ENCODE peak calls at places on chromosomes 6 and 20, in six cellular contexts. V is H1, L is K562, O is HCT116, Y is NT2/D1, W is HepG2. C is an unnamed sample.

GRCh38 chr6:32970413-32971244 is 2.2 kb downstream of the BRD2 start:
- DNase-seq in V (no peak), L (peak), O (peak), Y (no peak), W (peak), C (peak)

GRCh38 chr6:23349521-23350147 is 776.4 kb upstream of the NRSN1 start:
- DNase-seq in V (no peak), L (no peak), O (peak), Y (no peak), W (no peak), C (no peak)

GRCh38 chr6:33905081-33905609 is 101.3 kb upstream of the MLN start:
- DNase-seq in V (no peak), L (peak), O (no peak), Y (no peak), W (no peak), C (peak)

GRCh38 chr6:33762713-33763112 is 16.0 kb upstream of the IP6K3 start:
- DNase-seq in V (no peak), L (no peak), O (no peak), Y (no peak), W (no peak), C (no peak)

GRCh38 chr6:156876302-156876701 is 99.1 kb downstream of the ARID1B start:
- DNase-seq in V (no peak), L (peak), O (no peak), Y (no peak), W (no peak), C (no peak)

GRCh38 chr6:73566954-73567591 is 46.2 kb upstream of the EEF1A1 start:
- DNase-seq in V (no peak), L (peak), O (peak), Y (no peak), W (peak), C (no peak)

GRCh38 chr6:139364302-139364981 is 10.0 kb downstream of the CITED2 start:
- DNase-seq in V (no peak), L (peak), O (no peak), Y (no peak), W (no peak), C (peak)

GRCh38 chr6:142300302-142300701 is 1.5 kb upstream of the ADGRG6 start:
- DNase-seq in V (no peak), L (no peak), O (no peak), Y (no peak), W (no peak), C (no peak)

GRCh38 chr6:43405354-43405753 is 22.0 kb upstream of the ABCC10 start:
- DNase-seq in V (no peak), L (no peak), O (no peak), Y (no peak), W (no peak), C (no peak)

GRCh38 chr20:31630187-31630790 is 7.4 kb upstream of the COX4I2 start:
- DNase-seq in V (no peak), L (no peak), O (no peak), Y (no peak), W (no peak), C (no peak)

GRCh38 chr6:34237316-34237721 is 646 bp downstream of the HMGA1 start:
- DNase-seq in V (no peak), L (peak), O (no peak), Y (no peak), W (no peak), C (no peak)

GRCh38 chr6:75094614-75095321 is 111.1 kb downstream of the COL12A1 start:
- DNase-seq in V (no peak), L (no peak), O (no peak), Y (no peak), W (no peak), C (no peak)

GRCh38 chr20:52242237-52243230 is 51.0 kb upstream of the ZFP64 start:
- DNase-seq in V (no peak), L (peak), O (no peak), Y (no peak), W (no peak), C (no peak)

GRCh38 chr6:2964793-2965503 is 6.4 kb downstream of the SERPINB6 start:
- DNase-seq in V (no peak), L (peak), O (no peak), Y (no peak), W (no peak), C (no peak)

GRCh38 chr6:2968600-2969135 is 2.7 kb downstream of the SERPINB6 start:
- DNase-seq in V (no peak), L (no peak), O (no peak), Y (no peak), W (no peak), C (no peak)

GRCh38 chr6:2967936-2968335 is 3.4 kb downstream of the SERPINB6 start:
- DNase-seq in V (no peak), L (no peak), O (no peak), Y (no peak), W (no peak), C (no peak)

GRCh38 chr6:2963756-2964155 is 7.6 kb downstream of the SERPINB6 start:
- DNase-seq in V (no peak), L (no peak), O (no peak), Y (no peak), W (no peak), C (no peak)

GRCh38 chr6:2966347-2966746 is 5.0 kb downstream of the SERPINB6 start:
- DNase-seq in V (no peak), L (peak), O (no peak), Y (no peak), W (no peak), C (no peak)
- TF ChIP-seq ZNF274 in V (no peak), L (no peak), O (no peak), Y (no peak), W (no peak), C (no peak)

GRCh38 chr6:38034269-38034914 is 214.9 kb downstream of the ZFAND3 start:
- DNase-seq in V (no peak), L (peak), O (peak), Y (peak), W (peak), C (no peak)
- TF ChIP-seq ZNF274 in V (no peak), L (no peak), O (no peak), Y (no peak), W (no peak), C (no peak)

GRCh38 chr6:150452642-150453243 is 83.9 kb downstream of the IYD start:
- DNase-seq in V (no peak), L (no peak), O (no peak), Y (peak), W (no peak), C (no peak)
- TF ChIP-seq ZNF274 in V (no peak), L (no peak), O (no peak), Y (no peak), W (no peak), C (no peak)

GRCh38 chr6:168643401-168643800 is 202.4 kb downstream of the SMOC2 start:
- DNase-seq in V (no peak), L (no peak), O (no peak), Y (no peak), W (no peak), C (no peak)

GRCh38 chr6:168641455-168641854 is 200.5 kb downstream of the SMOC2 start:
- DNase-seq in V (no peak), L (no peak), O (no peak), Y (peak), W (no peak), C (no peak)

GRCh38 chr6:168638497-168639072 is 197.6 kb downstream of the SMOC2 start:
- DNase-seq in V (no peak), L (no peak), O (no peak), Y (no peak), W (no peak), C (no peak)

GRCh38 chr6:168640181-168640580 is 199.2 kb downstream of the SMOC2 start:
- DNase-seq in V (no peak), L (no peak), O (no peak), Y (no peak), W (no peak), C (no peak)

DNA sequence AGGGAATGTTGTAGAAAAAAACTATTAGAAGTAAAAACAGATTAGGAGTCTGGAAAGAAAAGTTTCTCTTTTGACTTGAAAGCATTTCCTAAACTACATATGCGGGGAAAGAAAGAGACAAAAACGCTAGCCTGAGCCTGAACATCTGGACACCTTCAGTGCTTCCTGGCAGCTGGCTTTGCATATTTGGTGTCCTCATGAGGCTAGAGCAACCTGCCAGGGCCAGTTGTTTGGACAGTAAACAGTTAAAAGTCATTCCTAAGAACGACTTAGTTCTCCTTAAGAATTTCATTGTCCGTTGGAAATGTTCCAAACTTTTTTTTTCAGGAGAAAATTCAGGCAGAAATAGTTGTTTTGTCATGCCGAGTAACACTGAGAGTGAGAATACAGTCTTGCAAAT is 199.8 kb downstream of the SMOC2 start:
- DNase-seq in V (no peak), L (no peak), O (no peak), Y (no peak), W (no peak), C (no peak)
- TF ChIP-seq ZNF274 in V (no peak), L (no peak), O (no peak), Y (no peak), W (no peak), C (no peak)

C was measured in GM12878.